ENCODE peak calls at places on chromosomes 1 and 21, in four cellular contexts. U is AG10803, E is PC-3, D is activated B cell treated with CpG ODN at 0.5 μM for 24 hours. H is an unnamed sample.

GRCh38 chr1:64248065-64248464 is 44.6 kb downstream of the UBE2U start:
- DNase-seq in D (no peak), U (no peak), E (no peak), H (no peak)

GRCh38 chr21:39523398-39523797 is 71.6 kb downstream of the SH3BGR start:
- DNase-seq in U (no peak), D (no peak), E (no peak), H (no peak)

GRCh38 chr1:205588691-205589445 is 42.9 kb downstream of the ELK4 start:
- DNase-seq in E (peak), D (no peak), U (peak), H (peak)

GRCh38 chr1:170598618-170599017 is 65.3 kb upstream of the PRRX1 start:
- DNase-seq in E (no peak), D (no peak), U (no peak), H (no peak)

GRCh38 chr21:20698585-20698984 is 299.6 kb upstream of the NCAM2 start:
- DNase-seq in E (no peak), D (no peak), U (no peak), H (no peak)

GRCh38 chr1:240344918-240345317 is 253.2 kb downstream of the FMN2 start:
- DNase-seq in U (peak), D (no peak), E (peak), H (no peak)

GRCh38 chr1:106785136-106785535 is 271.3 kb upstream of the PRMT6 start:
- DNase-seq in U (no peak), E (no peak), D (no peak), H (no peak)

GRCh38 chr1:91700332-91700731 is 185.6 kb downstream of the TGFBR3 start:
- DNase-seq in U (peak), D (no peak), E (no peak), H (no peak)

GRCh38 chr1:39729030-39729429 is 9.7 kb upstream of the PPIE start:
- DNase-seq in U (no peak), E (peak), D (no peak), H (no peak)

GRCh38 chr1:89545264-89546038 is 20.8 kb downstream of the LRRC8B start:
- DNase-seq in D (no peak), E (peak), U (no peak), H (no peak)

GRCh38 chr1:211811126-211811525 is 19.4 kb downstream of the LPGAT1 start:
- DNase-seq in E (no peak), D (no peak), U (no peak), H (no peak)

GRCh38 chr1:235832011-235832410 is 34.7 kb downstream of the LYST start:
- DNase-seq in D (no peak), U (no peak), E (no peak), H (no peak)

GRCh38 chr1:1230656-1231399 is 973 bp downstream of the SDF4 start:
- DNase-seq in D (no peak), U (peak), E (peak), H (no peak)

DNA sequence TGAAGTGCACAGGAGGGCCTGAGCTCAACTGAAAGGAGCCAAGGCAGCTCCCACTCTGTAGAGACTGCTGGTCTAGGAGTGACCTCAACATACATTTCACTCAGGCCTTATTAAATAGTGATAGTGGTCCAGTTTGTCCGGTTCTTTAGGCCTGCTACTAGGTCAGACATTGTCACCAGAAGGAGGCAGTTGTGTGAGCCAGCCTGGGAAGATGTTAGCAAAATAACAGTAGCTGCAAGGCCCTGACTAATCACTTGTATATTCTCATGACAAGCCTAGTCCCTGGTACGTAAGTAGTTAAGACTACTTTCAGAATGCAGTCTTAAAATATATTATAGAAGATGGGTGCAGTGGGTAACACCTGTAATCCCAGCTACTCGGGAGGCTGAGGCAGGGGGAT is 264.0 kb upstream of the CAMK1G start:
- DNase-seq in E (peak), D (no peak), U (no peak), H (no peak)
- TF ChIP-seq CTCF in E (peak), D (no peak), U (no peak), H (no peak)

DNA sequence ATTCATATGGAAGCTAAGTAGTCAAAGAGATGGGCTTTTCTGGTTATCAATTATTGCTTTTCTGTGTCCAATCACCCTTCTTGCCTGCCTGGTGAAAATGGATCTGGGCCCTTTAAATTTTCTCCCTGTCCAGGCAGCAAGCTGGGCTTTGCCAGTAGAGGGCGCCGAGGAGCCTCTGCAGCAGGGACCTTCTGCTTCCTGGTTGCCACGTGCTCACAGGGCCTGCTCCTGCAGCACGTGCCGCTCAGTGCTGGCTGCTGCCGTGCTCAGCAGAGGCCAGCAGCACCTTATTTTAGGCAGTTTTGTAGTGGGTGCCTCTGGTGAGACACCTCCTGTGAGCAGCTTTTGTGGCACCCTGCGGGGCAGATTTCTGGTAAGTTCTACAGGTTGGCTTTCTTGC is 4.0 kb downstream of the ACTL8 start:
- DNase-seq in E (no peak), D (no peak), U (no peak), H (no peak)
- TF ChIP-seq CTCF in E (peak), D (no peak), U (peak), H (peak)

DNA sequence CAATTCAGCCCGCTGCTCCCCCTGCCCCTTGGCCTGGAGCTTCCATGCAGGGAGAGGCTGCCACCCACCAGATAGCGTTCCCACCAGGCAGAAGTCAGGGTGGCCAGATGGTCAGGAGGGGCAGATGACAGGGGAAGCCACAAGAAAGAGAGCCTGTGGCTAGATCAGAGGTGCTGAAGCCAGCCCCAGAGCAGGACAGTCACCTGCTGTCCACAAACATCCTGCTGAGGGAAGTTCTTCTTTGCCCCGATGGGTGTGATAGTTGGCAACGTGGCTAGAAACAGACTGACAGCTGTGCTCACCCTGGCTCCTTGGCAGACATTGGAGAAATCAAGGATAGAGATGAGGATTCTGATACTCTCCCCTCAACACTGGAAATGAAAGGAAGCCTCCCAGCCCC is 27.2 kb upstream of the SRP9 start:
- DNase-seq in U (no peak), D (no peak), E (no peak), H (no peak)
- TF ChIP-seq CTCF in U (no peak), D (no peak), E (no peak), H (no peak)

DNA sequence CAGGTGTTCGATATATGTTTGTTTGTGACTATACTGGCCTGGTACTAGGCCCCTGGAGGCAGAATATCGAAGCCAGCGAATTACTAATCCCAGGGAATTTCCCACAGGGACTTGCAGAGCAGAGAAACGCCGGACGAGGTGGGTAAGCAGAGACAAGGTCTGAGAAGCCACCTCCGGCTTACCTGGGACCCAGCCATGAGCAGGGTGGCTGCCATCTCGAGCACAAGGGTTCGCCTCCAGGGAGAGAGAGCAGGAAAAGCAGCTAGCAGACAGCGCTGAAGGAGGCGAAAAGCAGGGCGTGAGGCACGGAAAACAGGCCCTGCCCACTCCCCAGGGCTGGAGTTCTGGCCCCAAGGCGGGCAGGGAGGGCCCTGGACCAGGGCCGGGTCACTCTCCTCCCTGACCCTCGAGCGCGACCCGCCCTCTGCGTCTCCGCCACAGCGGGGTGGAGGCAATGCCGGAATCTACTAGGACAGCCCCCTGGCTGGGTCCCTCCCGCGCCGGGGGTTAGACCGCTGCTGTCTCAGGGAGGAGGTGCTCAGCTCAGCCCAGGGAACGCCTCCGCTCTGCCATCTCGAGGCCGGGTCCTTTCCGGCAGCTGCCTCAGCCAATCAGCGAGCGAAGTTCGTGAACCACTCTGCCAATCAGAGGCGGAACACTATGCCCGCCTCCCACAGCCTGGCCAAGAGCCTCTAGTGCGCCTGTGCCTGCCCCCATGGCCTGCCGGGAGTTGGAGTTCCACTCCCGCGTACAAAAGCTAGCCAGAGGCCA is 1.7 kb downstream of the ZNF436 start:
- DNase-seq in U (peak), D (peak), E (peak), H (peak)
- TF ChIP-seq CTCF in U (peak), D (no peak), E (no peak), H (no peak)

DNA sequence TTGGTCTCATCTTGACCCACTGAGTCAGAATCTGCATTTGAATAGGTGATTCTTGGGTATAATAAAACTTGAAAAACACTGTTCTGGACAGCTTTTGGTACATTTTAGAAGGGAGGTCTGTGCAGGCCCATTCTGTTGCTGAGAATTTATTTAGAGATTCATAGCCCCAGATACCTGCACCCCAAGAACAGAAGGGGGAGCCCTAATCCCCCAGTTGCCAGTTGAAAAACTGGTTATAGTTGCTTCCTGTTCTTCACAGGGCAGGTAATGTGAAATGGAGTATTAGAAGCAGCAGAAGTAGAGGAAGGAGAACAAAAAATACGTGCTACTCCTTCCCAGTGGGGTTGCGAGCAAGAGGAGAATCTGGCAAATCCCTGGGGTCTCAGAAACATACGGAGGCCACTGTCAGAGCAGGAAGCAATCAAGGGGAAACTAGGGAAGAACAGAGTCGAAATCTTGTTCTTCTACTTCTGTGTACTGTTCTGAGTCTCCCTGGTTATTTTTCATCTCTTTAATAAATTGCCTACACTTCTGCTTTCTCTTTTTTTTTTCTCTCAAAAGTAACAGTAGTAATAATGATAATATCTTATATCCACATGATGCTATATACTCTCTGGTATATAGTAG is 4.6 kb upstream of the CLCA2 start:
- DNase-seq in E (peak), D (no peak), U (peak), H (no peak)
- TF ChIP-seq CTCF in E (peak), D (no peak), U (peak), H (peak)

DNA sequence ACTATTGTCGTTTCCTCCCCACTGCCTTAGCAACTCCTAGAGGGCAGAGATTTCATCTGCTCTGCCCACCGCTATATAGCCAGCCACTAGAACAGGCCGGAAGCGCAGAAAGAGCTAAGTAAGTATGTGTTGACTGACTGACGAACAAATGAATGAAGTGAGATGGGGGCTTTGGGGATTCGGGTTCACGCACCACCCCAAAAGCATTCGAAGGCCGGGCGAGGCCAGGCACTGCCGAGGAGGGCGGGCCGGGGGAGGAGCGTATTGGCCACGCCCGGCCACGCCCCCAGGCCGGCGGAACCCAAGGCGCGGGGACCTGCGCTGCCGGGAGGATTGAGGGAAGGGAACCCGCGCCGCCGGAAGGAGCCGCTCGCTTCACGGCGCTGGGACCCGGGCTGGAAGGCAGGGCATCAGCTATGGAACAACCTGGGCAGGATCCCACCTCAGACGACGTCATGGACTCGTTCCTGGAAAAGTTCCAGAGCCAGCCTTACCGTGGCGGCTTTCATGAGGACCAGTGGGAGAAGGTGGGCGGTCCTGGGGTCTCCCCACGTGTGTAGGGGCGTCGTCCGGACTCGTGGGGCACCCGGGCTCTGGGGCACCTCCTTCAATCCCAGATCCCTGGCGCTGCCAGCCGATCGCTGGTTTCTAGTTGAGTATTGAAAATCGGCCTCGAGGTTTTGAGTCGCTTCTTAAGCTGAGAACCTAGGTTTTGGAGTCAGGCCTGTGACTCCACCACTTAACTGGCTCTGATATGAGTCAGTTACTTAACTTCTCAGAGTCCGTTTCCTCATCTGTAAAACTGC is at the start of gene TTC4:
- DNase-seq in E (peak), D (peak), U (peak), H (peak)
- TF ChIP-seq CTCF in E (no peak), D (no peak), U (no peak), H (no peak)

GRCh38 chr1:46197551-46198025 is 646 bp downstream of the POMGNT1 start:
- DNase-seq in U (peak), E (no peak), D (no peak), H (no peak)

GRCh38 chr1:46196609-46197008 is 1.6 kb downstream of the POMGNT1 start:
- DNase-seq in E (no peak), U (no peak), D (no peak), H (no peak)

GRCh38 chr1:46194641-46195179 is 3.5 kb downstream of the POMGNT1 start:
- DNase-seq in U (no peak), E (no peak), D (no peak), H (no peak)

GRCh38 chr1:46199233-46199749 is 1.1 kb upstream of the POMGNT1 start:
- DNase-seq in D (no peak), E (no peak), U (no peak), H (no peak)

GRCh38 chr1:46198026-46198826 is at the start of gene POMGNT1:
- DNase-seq in E (peak), U (peak), D (peak), H (peak)
- TF ChIP-seq CTCF in E (peak), U (peak), D (no peak), H (no peak)

GRCh38 chr1:6491966-6492365 is 499 bp upstream of the PLEKHG5 start:
- DNase-seq in E (no peak), D (no peak), U (no peak), H (no peak)
- TF ChIP-seq CTCF in E (no peak), D (no peak), U (no peak), H (no peak)

DNA sequence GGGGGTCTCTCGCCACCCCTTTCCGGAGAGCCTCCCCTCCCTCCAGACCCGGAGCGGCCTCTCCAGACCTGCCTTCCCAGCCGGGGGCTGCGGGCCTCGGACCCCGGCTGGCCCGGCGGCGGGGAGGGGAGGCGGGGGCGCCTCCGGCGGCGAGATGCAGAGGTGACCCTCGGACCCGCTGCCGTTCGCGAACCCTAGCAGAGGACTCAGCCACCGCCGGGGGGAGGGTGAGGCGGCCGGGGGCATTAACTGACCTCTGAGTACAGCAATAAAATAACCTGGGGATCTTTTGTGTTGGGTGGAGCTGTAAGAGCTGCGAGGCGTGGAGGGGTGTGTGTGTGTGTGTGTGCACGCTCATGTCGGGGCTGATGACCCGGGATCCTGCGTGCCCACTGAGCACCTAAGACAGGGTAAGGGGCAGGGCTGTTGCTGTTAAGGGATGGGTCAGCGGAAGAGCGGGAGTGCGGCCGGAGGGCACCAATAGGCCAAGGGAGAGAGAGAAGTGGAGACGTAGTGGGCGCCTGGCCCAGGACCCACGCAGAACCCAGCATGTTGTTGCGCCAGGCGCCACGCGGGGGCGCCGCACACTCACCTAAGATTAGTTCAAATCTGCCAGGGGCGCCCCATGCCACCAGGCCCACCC is 6.3 kb downstream of the HAPLN2 start:
- DNase-seq in U (peak), D (peak), E (peak), H (no peak)
- TF ChIP-seq CTCF in U (peak), D (peak), E (peak), H (peak)

GRCh38 chr1:119896303-119896702 is at the start of gene ADAM30:
- DNase-seq in U (no peak), E (no peak), D (no peak), H (no peak)
- TF ChIP-seq CTCF in U (peak), E (no peak), D (no peak), H (no peak)